ENCODE peak calls at places on chromosomes 13 and 19, in nine cellular contexts. T, Q, Y, W, O, I, G, H and A are unnamed samples.

GRCh38 chr13:77177646-77178045 is 149.2 kb downstream of the MYCBP2 start:
- DNase-seq in T (no peak), Q (no peak), Y (no peak), W (no peak), O (no peak), I (no peak), G (no peak), H (no peak), A (no peak)

GRCh38 chr19:30228726-30229523 is 143.3 kb upstream of the ZNF536 start:
- DNase-seq in T (no peak), Q (no peak), Y (no peak), W (no peak), O (no peak), I (no peak), G (no peak), H (no peak), A (no peak)

GRCh38 chr13:66635526-66635925 is 594.6 kb downstream of the PCDH9 start:
- DNase-seq in T (no peak), Q (peak), Y (no peak), W (no peak), O (no peak), I (no peak), G (no peak), H (peak), A (no peak)

GRCh38 chr19:48443262-48443661 is 2.5 kb upstream of the GRWD1 start:
- DNase-seq in T (no peak), Q (no peak), Y (no peak), W (peak), O (no peak), I (no peak), G (no peak), H (no peak), A (no peak)

GRCh38 chr13:41019027-41019487 is at the start of gene ELF1:
- DNase-seq in T (peak), Q (peak), Y (peak), W (peak), O (no peak), I (no peak), G (no peak), H (peak), A (peak)

GRCh38 chr19:52188822-52189744 is 769 bp upstream of the PPP2R1A start:
- DNase-seq in T (no peak), Q (no peak), Y (no peak), W (no peak), O (no peak), I (peak), G (peak), H (no peak), A (peak)

GRCh38 chr13:99323488-99323887 is 16.3 kb upstream of the GPR183 start:
- DNase-seq in T (no peak), Q (no peak), Y (no peak), W (no peak), O (no peak), I (no peak), G (no peak), H (no peak), A (no peak)

GRCh38 chr13:97313481-97313880 is 91.3 kb downstream of the MBNL2 start:
- DNase-seq in T (no peak), Q (no peak), Y (no peak), W (no peak), O (no peak), I (no peak), G (no peak), H (no peak), A (no peak)

GRCh38 chr19:57282011-57282636 is 1.8 kb downstream of the ZNF460 start:
- DNase-seq in T (no peak), Q (no peak), Y (no peak), W (peak), O (no peak), I (no peak), G (no peak), H (no peak), A (no peak)

GRCh38 chr19:47729468-47729798 is 15.9 kb upstream of the NOP53 start:
- DNase-seq in T (no peak), Q (peak), Y (no peak), W (peak), O (no peak), I (no peak), G (no peak), H (no peak), A (no peak)